ENCODE peak calls at places on chromosomes 4 and X, in seven cellular contexts. One of them, this sample, is unnamed.
A peak's percentile ranks its signal among the peaks of the same experiment; 100 is the strongest.

GRCh38 chr4:73894021-73894420 is 24.8 kb downstream of the CXCL1 start:
- DNase-seq in non-pigmented ciliary epithelial cell: no peak
- DNase-seq in fibroblast of lung: no peak
- DNase-seq in NCI-H2081: no peak
- DNase-seq in activated CD4-positive, alpha-beta T cell treated with anti-CD3 and anti-CD28 coated beads for 36 hours: no peak
- DNase-seq in A549: no peak
- DNase-seq in RWPE1: no peak
- DNase-seq in this sample: no peak

GRCh38 chr4:151458148-151458547 is 49.2 kb downstream of the FHIP1A start:
- DNase-seq in A549: no peak
- DNase-seq in NCI-H2081: no peak
- DNase-seq in fibroblast of lung: peak; percentile 10
- DNase-seq in non-pigmented ciliary epithelial cell: no peak
- DNase-seq in activated CD4-positive, alpha-beta T cell treated with anti-CD3 and anti-CD28 coated beads for 36 hours: no peak
- DNase-seq in RWPE1: no peak
- DNase-seq in this sample: no peak

GRCh38 chr4:37453361-37454262 is 209.1 kb downstream of the NWD2 start:
- DNase-seq in A549: peak; percentile 33
- DNase-seq in fibroblast of lung: peak; percentile 32
- DNase-seq in NCI-H2081: peak; percentile 74
- DNase-seq in RWPE1: peak; percentile 66
- DNase-seq in activated CD4-positive, alpha-beta T cell treated with anti-CD3 and anti-CD28 coated beads for 36 hours: peak; percentile 68
- DNase-seq in non-pigmented ciliary epithelial cell: no peak
- DNase-seq in this sample: peak; percentile 58

GRCh38 chrX:82384401-82384800 is 1123.7 kb upstream of the POU3F4 start:
- DNase-seq in A549: no peak
- DNase-seq in NCI-H2081: no peak
- DNase-seq in fibroblast of lung: no peak
- DNase-seq in RWPE1: no peak
- DNase-seq in non-pigmented ciliary epithelial cell: no peak
- DNase-seq in activated CD4-positive, alpha-beta T cell treated with anti-CD3 and anti-CD28 coated beads for 36 hours: no peak
- DNase-seq in this sample: no peak

GRCh38 chrX:50779694-50780093 is 34.3 kb downstream of the SHROOM4 start:
- DNase-seq in A549: no peak
- DNase-seq in RWPE1: no peak
- DNase-seq in non-pigmented ciliary epithelial cell: no peak
- DNase-seq in fibroblast of lung: peak; percentile 7
- DNase-seq in activated CD4-positive, alpha-beta T cell treated with anti-CD3 and anti-CD28 coated beads for 36 hours: no peak
- DNase-seq in NCI-H2081: no peak
- DNase-seq in this sample: no peak

GRCh38 chrX:110322603-110323002 is 4.7 kb upstream of the AMMECR1 start:
- DNase-seq in RWPE1: no peak
- DNase-seq in non-pigmented ciliary epithelial cell: no peak
- DNase-seq in NCI-H2081: peak; percentile 69
- DNase-seq in A549: no peak
- DNase-seq in fibroblast of lung: peak; percentile 23
- DNase-seq in activated CD4-positive, alpha-beta T cell treated with anti-CD3 and anti-CD28 coated beads for 36 hours: no peak
- DNase-seq in this sample: no peak

GRCh38 chr4:130600706-130601105 is 1504.8 kb downstream of the C4orf33 start:
- DNase-seq in RWPE1: no peak
- DNase-seq in fibroblast of lung: no peak
- DNase-seq in A549: no peak
- DNase-seq in NCI-H2081: no peak
- DNase-seq in non-pigmented ciliary epithelial cell: no peak
- DNase-seq in activated CD4-positive, alpha-beta T cell treated with anti-CD3 and anti-CD28 coated beads for 36 hours: no peak
- DNase-seq in this sample: no peak

GRCh38 chr4:101355767-101356702 is 8.7 kb upstream of the PPP3CA start:
- DNase-seq in activated CD4-positive, alpha-beta T cell treated with anti-CD3 and anti-CD28 coated beads for 36 hours: no peak
- DNase-seq in fibroblast of lung: peak; percentile 94
- DNase-seq in RWPE1: peak; percentile 71
- DNase-seq in A549: peak; percentile 41
- DNase-seq in NCI-H2081: no peak
- DNase-seq in non-pigmented ciliary epithelial cell: peak; percentile 86
- DNase-seq in this sample: no peak

GRCh38 chr4:61011051-61011450 is 189.1 kb upstream of the ADGRL3 start:
- DNase-seq in fibroblast of lung: peak; percentile 13
- DNase-seq in A549: no peak
- DNase-seq in activated CD4-positive, alpha-beta T cell treated with anti-CD3 and anti-CD28 coated beads for 36 hours: no peak
- DNase-seq in NCI-H2081: no peak
- DNase-seq in non-pigmented ciliary epithelial cell: no peak
- DNase-seq in RWPE1: no peak
- DNase-seq in this sample: no peak

GRCh38 chrX:47885501-47885900 is 48.8 kb downstream of the ZNF81 start:
- DNase-seq in activated CD4-positive, alpha-beta T cell treated with anti-CD3 and anti-CD28 coated beads for 36 hours: no peak
- DNase-seq in fibroblast of lung: no peak
- DNase-seq in A549: no peak
- DNase-seq in non-pigmented ciliary epithelial cell: no peak
- DNase-seq in NCI-H2081: no peak
- DNase-seq in RWPE1: no peak
- DNase-seq in this sample: no peak

GRCh38 chr4:20251061-20251795 is 477 bp upstream of the SLIT2 start:
- DNase-seq in RWPE1: no peak
- DNase-seq in A549: no peak
- DNase-seq in non-pigmented ciliary epithelial cell: no peak
- DNase-seq in NCI-H2081: no peak
- DNase-seq in activated CD4-positive, alpha-beta T cell treated with anti-CD3 and anti-CD28 coated beads for 36 hours: no peak
- DNase-seq in fibroblast of lung: no peak
- DNase-seq in this sample: no peak

This sample was measured in activated CD4-positive, alpha-beta memory T cell treated with anti-CD3 and anti-CD28 coated beads for 36 hours.